ENCODE peak calls at places on chromosomes 2 and 18, in seven cellular contexts. Y is suprapubic skin; N is activated CD8-positive, alpha-beta memory T cell treated with anti-CD3 and anti-CD28 coated beads, Interleukin-2, amount 10 ng/mL, durations not matched to agents 7 days and 5 days; U is GM19239; O is AG04449; J is caudate nucleus; S is fibroblast of lung. I is an unnamed sample.

GRCh38 chr2:181374741-181375675 is 82.2 kb upstream of the ITGA4 start:
- DNase-seq in O (no peak), S (no peak), N (no peak), J (no peak), Y (no peak), U (no peak), I (no peak)

GRCh38 chr18:61842146-61842545 is 50.7 kb downstream of the RNF152 start:
- DNase-seq in U (no peak), S (no peak), O (no peak), J (no peak), Y (no peak), N (no peak), I (no peak)

GRCh38 chr18:9914334-9914583 is 443 bp downstream of the VAPA start:
- DNase-seq in O (no peak), Y (no peak), S (no peak), U (no peak), J (no peak), N (no peak), I (no peak)

GRCh38 chr18:70234667-70235459 is 29.4 kb upstream of the RTTN start:
- DNase-seq in U (no peak), J (no peak), O (no peak), S (peak), N (no peak), Y (no peak), I (no peak)

GRCh38 chr18:34807106-34807796 is 97.2 kb downstream of the DTNA start:
- DNase-seq in U (no peak), J (no peak), O (no peak), N (no peak), S (no peak), Y (no peak), I (no peak)

GRCh38 chr2:6865346-6866238 is at the start of gene CMPK2:
- DNase-seq in J (peak), N (peak), Y (peak), S (peak), O (no peak), U (peak), I (peak)

GRCh38 chr2:29000481-29000880 is 19.4 kb downstream of the TOGARAM2 start:
- DNase-seq in O (no peak), J (no peak), S (no peak), N (peak), U (peak), Y (no peak), I (no peak)

GRCh38 chr2:84636080-84636971 is 120.0 kb downstream of the DNAH6 start:
- DNase-seq in J (no peak), S (no peak), O (no peak), N (no peak), U (no peak), Y (no peak), I (no peak)

GRCh38 chr2:28684142-28684858 is 67.3 kb upstream of the PPP1CB start:
- DNase-seq in S (no peak), N (no peak), O (no peak), U (no peak), J (no peak), Y (no peak), I (no peak)

GRCh38 chr2:121284424-121285076 is 452 bp downstream of the TFCP2L1 start:
- DNase-seq in S (no peak), U (no peak), N (no peak), J (no peak), O (no peak), Y (no peak), I (no peak)

GRCh38 chr2:120224735-120225548 is 1.7 kb upstream of the TMEM185B start:
- DNase-seq in O (no peak), U (no peak), Y (peak), J (no peak), S (no peak), N (no peak), I (no peak)

GRCh38 chr2:239903803-239904202 is 121.3 kb downstream of the NDUFA10 start:
- DNase-seq in S (no peak), O (no peak), Y (no peak), N (no peak), J (no peak), U (no peak), I (no peak)

GRCh38 chr2:69139778-69140177 is 126.8 kb downstream of the ANTXR1 start:
- DNase-seq in Y (no peak), S (no peak), N (no peak), J (no peak), U (no peak), O (no peak), I (no peak)

GRCh38 chr18:40006553-40007073 is 1948.4 kb upstream of the PIK3C3 start:
- DNase-seq in J (no peak), S (no peak), O (no peak), Y (no peak), N (no peak), U (no peak), I (no peak)

GRCh38 chr2:73821669-73822068 is 7.1 kb upstream of the STAMBP start:
- DNase-seq in O (no peak), N (no peak), S (no peak), J (no peak), U (no peak), Y (no peak), I (no peak)

GRCh38 chr2:146119586-146119985 is 1599.7 kb upstream of the ZEB2 start:
- DNase-seq in N (no peak), U (no peak), S (no peak), Y (no peak), O (no peak), J (no peak), I (no peak)

GRCh38 chr2:15890936-15891905 is 49.1 kb upstream of the MYCN start:
- DNase-seq in O (no peak), N (no peak), J (no peak), Y (no peak), S (no peak), U (no peak), I (no peak)

I was measured in occipital lobe.